ENCODE peak calls at places on chromosomes 7 and 10, in four cellular contexts. One of them, this sample, is unnamed.

GRCh38 chr10:102113261-102113955 is 6.8 kb downstream of the LDB1 start:
- DNase-seq in HCEC 1CT: no peak
- DNase-seq in activated naive CD8-positive, alpha-beta T cell treated with anti-CD3 and anti-CD28 coated beads for 36 hours: peak; percentile 10
- DNase-seq in upper lobe of right lung: no peak
- DNase-seq in this sample: no peak

GRCh38 chr7:38934536-38934935 is 25.5 kb upstream of the VPS41 start:
- DNase-seq in HCEC 1CT: no peak
- DNase-seq in activated naive CD8-positive, alpha-beta T cell treated with anti-CD3 and anti-CD28 coated beads for 36 hours: no peak
- DNase-seq in upper lobe of right lung: no peak
- DNase-seq in this sample: no peak

GRCh38 chr7:105487559-105488218 is 34.4 kb downstream of the PUS7 start:
- DNase-seq in HCEC 1CT: peak; percentile 84
- DNase-seq in activated naive CD8-positive, alpha-beta T cell treated with anti-CD3 and anti-CD28 coated beads for 36 hours: no peak
- DNase-seq in upper lobe of right lung: no peak
- DNase-seq in this sample: no peak

GRCh38 chr10:98519936-98520335 is 73.2 kb upstream of the HPS1 start:
- DNase-seq in HCEC 1CT: no peak
- DNase-seq in activated naive CD8-positive, alpha-beta T cell treated with anti-CD3 and anti-CD28 coated beads for 36 hours: no peak
- DNase-seq in upper lobe of right lung: no peak
- DNase-seq in this sample: no peak

GRCh38 chr7:116407165-116407564 is 92.4 kb upstream of the CAV2 start:
- DNase-seq in HCEC 1CT: peak; percentile 29
- DNase-seq in activated naive CD8-positive, alpha-beta T cell treated with anti-CD3 and anti-CD28 coated beads for 36 hours: no peak
- DNase-seq in upper lobe of right lung: no peak
- DNase-seq in this sample: no peak

GRCh38 chr7:26172048-26172447 is 20.1 kb downstream of the NFE2L3 start:
- DNase-seq in HCEC 1CT: no peak
- DNase-seq in activated naive CD8-positive, alpha-beta T cell treated with anti-CD3 and anti-CD28 coated beads for 36 hours: no peak
- DNase-seq in upper lobe of right lung: no peak
- DNase-seq in this sample: no peak

GRCh38 chr7:137073571-137074325 is 205.3 kb downstream of the CHRM2 start:
- DNase-seq in HCEC 1CT: peak; percentile 66
- DNase-seq in activated naive CD8-positive, alpha-beta T cell treated with anti-CD3 and anti-CD28 coated beads for 36 hours: no peak
- DNase-seq in upper lobe of right lung: no peak
- DNase-seq in this sample: no peak

GRCh38 chr7:107228291-107228690 is 59.5 kb downstream of the HBP1 start:
- DNase-seq in HCEC 1CT: peak; percentile 39
- DNase-seq in activated naive CD8-positive, alpha-beta T cell treated with anti-CD3 and anti-CD28 coated beads for 36 hours: no peak
- DNase-seq in upper lobe of right lung: no peak
- DNase-seq in this sample: no peak

GRCh38 chr10:22325272-22325947 is 4.5 kb downstream of the BMI1 start:
- DNase-seq in HCEC 1CT: peak; percentile 72
- DNase-seq in activated naive CD8-positive, alpha-beta T cell treated with anti-CD3 and anti-CD28 coated beads for 36 hours: peak; percentile 76
- DNase-seq in upper lobe of right lung: peak; percentile 84
- DNase-seq in this sample: peak; percentile 91

GRCh38 chr7:70557281-70557680 is 574.7 kb upstream of the GALNT17 start:
- DNase-seq in HCEC 1CT: no peak
- DNase-seq in activated naive CD8-positive, alpha-beta T cell treated with anti-CD3 and anti-CD28 coated beads for 36 hours: no peak
- DNase-seq in upper lobe of right lung: no peak
- DNase-seq in this sample: no peak

GRCh38 chr7:95718556-95719410 is 53.6 kb upstream of the DYNC1I1 start:
- DNase-seq in HCEC 1CT: peak; percentile 37
- DNase-seq in activated naive CD8-positive, alpha-beta T cell treated with anti-CD3 and anti-CD28 coated beads for 36 hours: no peak
- DNase-seq in upper lobe of right lung: no peak
- DNase-seq in this sample: no peak

GRCh38 chr7:104652434-104652833 is 324.0 kb downstream of the LHFPL3 start:
- DNase-seq in HCEC 1CT: no peak
- DNase-seq in activated naive CD8-positive, alpha-beta T cell treated with anti-CD3 and anti-CD28 coated beads for 36 hours: no peak
- DNase-seq in upper lobe of right lung: no peak
- DNase-seq in this sample: no peak

GRCh38 chr7:16357921-16358320 is 63.4 kb downstream of the CRPPA start:
- DNase-seq in HCEC 1CT: no peak
- DNase-seq in activated naive CD8-positive, alpha-beta T cell treated with anti-CD3 and anti-CD28 coated beads for 36 hours: no peak
- DNase-seq in upper lobe of right lung: peak; percentile 44
- DNase-seq in this sample: no peak

This sample was measured in activated effector memory CD4-positive, alpha-beta T cell treated with anti-CD3 and anti-CD28 coated beads, Interleukin-2, amount 50 U/mL, for 16 hours.